ENCODE peak calls at places on chromosomes 6 and 20, in six cellular contexts. F is coronary artery, V is anterior cingulate cortex, J is T-helper 1 cell, A is HS-27A, X is GM04504. O is an unnamed sample.

GRCh38 chr20:62860924-62861691 is 514 bp downstream of the TCFL5 start:
- DNase-seq in F (no peak), V (no peak), J (peak), A (no peak), X (no peak), O (no peak)

GRCh38 chr6:12068899-12069557 is 56.9 kb downstream of the HIVEP1 start:
- DNase-seq in F (no peak), V (no peak), J (no peak), A (no peak), X (no peak), O (no peak)

GRCh38 chr20:31587545-31588389 is 17.3 kb upstream of the ID1 start:
- DNase-seq in F (no peak), V (peak), J (no peak), A (no peak), X (no peak), O (no peak)

GRCh38 chr20:4815618-4816017 is 93.9 kb downstream of the PRND start:
- DNase-seq in F (no peak), V (no peak), J (no peak), A (no peak), X (no peak), O (no peak)

GRCh38 chr20:54345301-54345724 is 130.1 kb upstream of the DOK5 start:
- DNase-seq in F (no peak), V (no peak), J (no peak), A (peak), X (peak), O (no peak)

GRCh38 chr6:56695702-56696101 is 53.0 kb upstream of the DST start:
- DNase-seq in F (no peak), V (no peak), J (no peak), A (no peak), X (no peak), O (no peak)

GRCh38 chr6:55954436-55954835 is 79.0 kb upstream of the BMP5 start:
- DNase-seq in F (no peak), V (no peak), J (no peak), A (no peak), X (no peak), O (no peak)

GRCh38 chr20:57288676-57289075 is 22.2 kb upstream of the BMP7 start:
- DNase-seq in F (no peak), V (peak), J (no peak), A (no peak), X (no peak), O (no peak)